ENCODE peak calls at places on chromosomes 4 and X, in ten cellular contexts. B is tibial nerve, U is prostate gland, L is lower leg skin, G is Peyer's patch, Q is A549, M is IMR-90, V is endothelial cell of umbilical vein, I is HepG2, X is suprapubic skin. D is an unnamed sample.

GRCh38 chrX:23937100-23937499 is 29.3 kb downstream of the CXorf58 start:
- DNase-seq in B (no peak), U (no peak), L (no peak), G (no peak), Q (peak; percentile 9), M (peak; percentile 3), V (no peak), I (no peak), X (no peak), D (no peak)

GRCh38 chrX:363621-364375 is 22.9 kb downstream of the PPP2R3B start:
- DNase-seq in B (no peak), U (no peak), L (no peak), G (no peak), Q (no peak), M (no peak), V (no peak), I (no peak), X (peak; percentile 56), D (no peak)

GRCh38 chr4:4271912-4272311 is 18.0 kb downstream of the LYAR start:
- DNase-seq in B (no peak), U (no peak), L (no peak), G (no peak), Q (peak; percentile 12), M (no peak), V (no peak), I (no peak), X (no peak), D (no peak)

GRCh38 chrX:115226929-115227328 is 7.0 kb downstream of the LRCH2 start:
- DNase-seq in B (no peak), U (no peak), L (no peak), G (no peak), Q (peak; percentile 51), M (peak; percentile 28), V (peak; percentile 17), I (peak; percentile 33), X (no peak), D (no peak)

GRCh38 chrX:29813174-29813573 is 402.2 kb upstream of the MAGEB2 start:
- DNase-seq in B (no peak), U (no peak), L (no peak), G (no peak), Q (no peak), M (no peak), V (no peak), I (no peak), X (no peak), D (no peak)

GRCh38 chr4:16496501-16496900 is 270.2 kb upstream of the TAPT1 start:
- DNase-seq in B (no peak), U (no peak), L (no peak), G (no peak), Q (no peak), M (peak; percentile 67), V (peak; percentile 54), I (no peak), X (no peak), D (no peak)

GRCh38 chrX:30713061-30713525 is 59.9 kb downstream of the GK start:
- DNase-seq in B (peak; percentile 48), U (peak; percentile 41), L (peak; percentile 34), G (no peak), Q (peak; percentile 71), M (peak; percentile 65), V (peak; percentile 45), I (peak; percentile 40), X (no peak), D (no peak)

GRCh38 chr4:184448828-184449227 is 25.5 kb downstream of the IRF2 start:
- DNase-seq in B (peak; percentile 60), U (no peak), L (peak; percentile 49), G (peak; percentile 63), Q (no peak), M (peak; percentile 70), V (peak; percentile 25), I (no peak), X (no peak), D (no peak)

DNA sequence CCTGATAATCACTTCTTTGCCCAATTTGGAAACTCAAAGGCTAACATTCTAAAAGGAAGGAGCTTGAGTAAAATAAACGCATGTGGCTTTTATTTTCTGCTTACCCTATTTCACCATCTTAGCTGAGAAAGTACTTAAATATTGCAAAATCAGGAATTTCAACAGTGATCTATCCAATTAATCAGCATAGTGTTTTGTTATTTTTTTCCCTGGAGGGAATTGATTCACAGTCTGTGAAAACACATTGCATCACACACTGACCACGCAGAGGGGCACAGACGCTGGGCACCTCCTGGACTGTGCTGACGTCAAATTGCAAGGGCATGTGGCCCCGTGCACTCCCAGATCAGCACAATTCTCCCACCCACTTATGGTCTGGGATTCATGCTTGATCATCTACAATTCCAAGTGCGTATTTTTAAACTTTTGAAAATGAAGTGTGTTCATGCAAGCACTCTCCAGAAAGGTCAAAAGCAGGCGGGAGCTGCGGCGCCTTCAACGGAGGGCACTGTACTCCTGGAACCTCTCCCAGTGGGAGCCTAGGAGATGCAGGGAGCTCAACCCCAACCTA is 320.6 kb upstream of the PPARGC1A start:
- DNase-seq in B (peak; percentile 72), U (no peak), L (peak; percentile 43), G (no peak), Q (peak; percentile 62), M (peak; percentile 96), V (no peak), I (no peak), X (peak; percentile 91), D (no peak)
- TF ChIP-seq POLR2A in B (no peak), U (no peak), L (no peak), G (no peak), Q (no peak), M (no peak), V (no peak), I (no peak), X (no peak), D (no peak)

DNA sequence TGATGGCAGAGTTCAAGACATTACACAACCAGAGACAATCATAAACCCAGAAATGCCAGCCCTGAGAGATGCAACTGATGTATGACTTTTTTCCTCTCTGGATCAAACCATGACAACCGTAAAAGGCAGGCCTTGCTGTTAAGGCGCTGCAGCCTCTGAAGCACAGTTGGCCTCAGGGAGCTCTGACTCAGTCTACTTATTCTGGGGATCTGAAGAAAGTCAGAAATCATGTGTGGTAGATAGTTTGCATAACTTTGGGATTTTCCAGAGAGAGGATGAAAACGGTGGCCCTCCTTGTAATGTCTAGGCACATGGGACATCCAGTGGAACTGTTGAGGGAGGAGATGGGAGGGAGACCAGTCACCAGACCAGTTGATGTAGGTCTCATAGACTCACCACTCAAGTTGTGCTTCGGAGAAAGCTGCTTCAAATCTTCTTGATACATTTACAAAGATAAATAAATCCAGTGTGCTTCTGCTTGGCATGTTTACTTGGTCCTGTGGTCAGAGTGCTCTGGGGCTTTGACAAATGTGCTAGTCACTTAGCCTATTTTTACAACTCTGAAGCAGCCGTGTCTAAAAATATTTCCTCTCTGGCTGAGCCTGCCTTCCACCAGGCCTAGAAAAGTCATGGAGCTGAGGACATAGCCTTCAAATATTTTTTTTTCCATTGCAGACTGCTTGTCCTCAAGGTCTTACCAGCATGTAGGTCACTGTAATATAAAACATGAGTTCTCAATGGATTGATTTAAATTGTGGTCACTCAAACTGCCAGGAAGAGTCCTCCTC is 7.5 kb downstream of the HADH start:
- DNase-seq in B (no peak), U (no peak), L (peak; percentile 28), G (no peak), Q (no peak), M (peak; percentile 81), V (no peak), I (no peak), X (no peak), D (no peak)
- TF ChIP-seq POLR2A in B (no peak), U (no peak), L (no peak), G (no peak), Q (no peak), M (no peak), V (no peak), I (no peak), X (no peak), D (no peak)

DNA sequence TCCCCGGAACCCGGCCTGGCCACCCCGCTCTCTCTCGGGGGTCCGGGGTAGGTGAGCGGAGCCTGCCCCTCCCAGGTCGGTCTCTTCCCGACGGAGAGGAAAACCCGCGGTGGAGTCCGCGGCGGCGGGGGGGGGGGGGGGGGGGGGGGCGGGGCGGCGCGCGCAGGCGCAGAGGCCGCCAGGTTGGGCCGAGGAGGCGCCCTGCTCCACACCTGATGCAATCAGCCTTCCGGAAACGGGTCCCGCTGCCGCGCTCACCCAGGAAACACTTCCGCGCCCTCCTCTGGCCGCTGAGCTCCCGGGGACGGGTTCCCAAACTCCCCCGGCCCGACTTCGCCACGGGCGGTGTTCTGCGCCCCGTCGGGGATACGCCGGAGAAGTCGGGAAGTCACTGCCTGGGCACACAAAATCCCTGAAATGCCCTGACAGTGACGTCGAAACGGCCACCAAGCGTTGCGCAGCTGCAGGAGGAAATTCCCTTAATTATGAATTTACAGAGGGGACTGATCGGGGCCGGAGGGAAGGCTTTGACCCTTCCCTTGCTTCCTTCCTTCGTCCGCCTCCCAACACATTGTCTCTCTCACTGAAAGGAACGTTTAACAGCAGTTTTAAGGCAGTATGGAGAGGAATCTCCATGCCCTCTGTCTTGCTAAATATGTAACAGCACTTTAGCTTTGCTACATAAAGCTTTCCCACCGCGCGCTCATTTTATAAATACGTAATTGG is 2.1 kb upstream of the APBB2 start:
- DNase-seq in B (peak; percentile 40), U (peak; percentile 71), L (peak; percentile 37), G (peak; percentile 91), Q (peak; percentile 87), M (peak; percentile 57), V (peak; percentile 86), I (peak; percentile 84), X (peak; percentile 88), D (no peak)
- TF ChIP-seq POLR2A in B (no peak), U (peak; percentile 69), L (no peak), G (peak; percentile 81), Q (peak; percentile 51), M (no peak), V (no peak), I (peak; percentile 71), X (no peak), D (peak; percentile 53)

GRCh38 chrX:154372612-154373022 is 1.8 kb downstream of the FLNA start:
- DNase-seq in B (no peak), U (no peak), L (no peak), G (no peak), Q (peak; percentile 76), M (peak; percentile 65), V (no peak), I (peak; percentile 27), X (no peak), D (no peak)

GRCh38 chrX:154375156-154375504 is 696 bp upstream of the FLNA start:
- DNase-seq in B (no peak), U (no peak), L (no peak), G (no peak), Q (no peak), M (no peak), V (no peak), I (no peak), X (no peak), D (no peak)

GRCh38 chrX:154374361-154375155 is at the start of gene FLNA:
- DNase-seq in B (no peak), U (no peak), L (no peak), G (no peak), Q (no peak), M (no peak), V (no peak), I (no peak), X (no peak), D (no peak)

GRCh38 chrX:154371771-154372300 is 2.6 kb downstream of the FLNA start:
- DNase-seq in B (no peak), U (no peak), L (no peak), G (no peak), Q (no peak), M (no peak), V (no peak), I (no peak), X (no peak), D (no peak)

DNA sequence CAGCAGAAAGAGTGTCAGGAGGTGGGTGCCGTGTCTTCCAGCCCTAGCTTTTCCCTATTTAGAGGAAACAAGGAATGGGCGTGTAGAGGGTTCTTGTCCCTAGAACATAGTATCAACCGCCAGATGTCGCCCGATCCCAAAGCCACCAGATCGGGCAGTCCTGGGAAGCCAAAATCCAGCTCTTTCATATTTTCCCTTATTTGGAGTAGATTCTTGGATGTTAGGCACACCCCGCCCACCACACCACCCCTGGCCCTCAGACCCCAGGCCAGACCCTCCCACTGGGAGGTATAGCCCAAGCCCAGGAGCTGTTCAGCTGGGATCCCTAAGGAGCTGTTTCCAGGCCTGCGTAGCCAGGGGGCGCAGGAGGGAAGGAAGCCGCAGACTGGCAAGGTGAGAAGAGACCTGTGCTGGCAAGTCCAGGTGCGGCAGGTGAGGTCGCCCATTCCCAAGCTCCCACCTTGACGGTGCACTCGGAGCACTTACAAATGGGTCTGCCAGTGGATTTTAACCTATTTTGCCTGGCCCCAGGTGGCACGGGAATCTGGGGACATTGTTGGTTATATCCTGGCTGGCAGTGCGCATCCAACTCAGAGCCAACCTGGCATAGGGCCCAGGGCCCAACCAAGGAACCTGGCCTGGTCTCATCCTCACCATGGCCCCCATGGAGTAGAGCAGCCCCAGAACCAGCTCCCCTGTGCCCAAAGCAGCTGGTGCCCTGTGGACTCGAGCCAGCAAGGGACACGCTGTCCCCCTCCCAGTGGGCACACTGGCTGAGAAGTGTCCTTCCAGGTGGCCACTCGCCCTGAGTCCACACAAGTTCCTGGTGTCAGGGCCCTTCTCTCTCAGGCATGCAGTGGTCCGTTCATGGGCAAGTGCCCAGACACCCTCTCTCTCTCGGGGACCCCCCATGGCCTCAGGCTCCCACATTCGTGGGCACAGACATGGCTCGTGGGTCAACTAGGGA is 811 bp downstream of the FLNA start:
- DNase-seq in B (peak; percentile 75), U (peak; percentile 70), L (peak; percentile 58), G (peak; percentile 79), Q (peak; percentile 88), M (peak; percentile 83), V (peak; percentile 70), I (peak; percentile 59), X (no peak), D (no peak)
- TF ChIP-seq POLR2A in B (no peak), U (peak; percentile 21), L (no peak), G (no peak), Q (peak; percentile 6), M (no peak), V (no peak), I (no peak), X (no peak), D (peak; percentile 59)